ENCODE peak calls at places on chromosomes 7 and 10, in seven cellular contexts. B is upper lobe of right lung; J is NCI-H774; G is CD4-positive, alpha-beta T cell; O is mammary epithelial cell; H is T follicular helper cell; A is activated T-helper 2 cell treated with anti-CD3 and anti-CD28 coated beads, Interferon-gamma antibody, Interleukin-2, Interleukin-4, amounts not matched to agents 10 μg/mL and 5 μg/mL and 100 μg/mL, durations not matched to agents 14 hours and 24 hours and 36 hours. S is an unnamed sample.

GRCh38 chr7:101707587-101707986 is 78.5 kb upstream of the MYL10 start:
- DNase-seq in G (no peak), H (no peak), B (no peak), J (no peak), O (no peak), A (no peak), S (peak; percentile 74)

GRCh38 chr10:80541144-80541750 is 3.5 kb downstream of the SH2D4B start:
- DNase-seq in J (no peak), B (no peak), O (no peak), A (peak; percentile 6), H (no peak), G (no peak), S (no peak)

GRCh38 chr7:4792537-4793126 is 17.2 kb downstream of the AP5Z1 start:
- DNase-seq in A (no peak), H (no peak), G (no peak), O (no peak), J (no peak), B (no peak), S (no peak)

GRCh38 chr10:102778781-102779180 is 35.0 kb downstream of the WBP1L start:
- DNase-seq in A (no peak), H (no peak), G (no peak), O (no peak), B (no peak), J (no peak), S (no peak)

GRCh38 chr7:146772581-146772980 is 656.0 kb downstream of the CNTNAP2 start:
- DNase-seq in O (no peak), B (no peak), H (no peak), G (no peak), A (no peak), J (no peak), S (peak; percentile 28)

GRCh38 chr10:78972947-78973900 is 95.5 kb upstream of the ZMIZ1 start:
- DNase-seq in J (peak; percentile 87), B (peak; percentile 89), A (peak; percentile 65), O (peak; percentile 84), G (peak; percentile 34), H (peak; percentile 42), S (peak; percentile 84)

GRCh38 chr10:121910673-121911420 is 17.0 kb downstream of the ATE1 start:
- DNase-seq in J (no peak), H (no peak), B (no peak), O (peak; percentile 27), A (no peak), G (no peak), S (no peak)

GRCh38 chr7:117135553-117135891 is 182.2 kb downstream of the ST7 start:
- DNase-seq in B (no peak), H (no peak), G (no peak), J (no peak), O (no peak), A (no peak), S (no peak)

GRCh38 chr10:113038183-113038582 is 88.1 kb downstream of the TCF7L2 start:
- DNase-seq in A (no peak), O (no peak), B (no peak), G (no peak), H (no peak), J (no peak), S (no peak)

GRCh38 chr7:92798517-92799249 is 37.7 kb downstream of the CDK6 start:
- DNase-seq in O (no peak), A (no peak), G (no peak), J (no peak), H (no peak), B (no peak), S (no peak)

GRCh38 chr7:106045139-106045538 is 67.0 kb downstream of the SYPL1 start:
- DNase-seq in A (no peak), H (no peak), O (no peak), B (no peak), J (no peak), G (no peak), S (no peak)

GRCh38 chr7:101237206-101238067 is at the start of gene CLDN15:
- DNase-seq in G (no peak), J (no peak), A (no peak), H (no peak), B (peak; percentile 66), O (no peak), S (no peak)